ENCODE peak calls at places on chromosomes 1 and 21, in eight cellular contexts. J is stimulated activated CD4-positive, alpha-beta T cell treated with anti-CD3 and anti-CD28 coated beads, Interleukin-12 subunit alpha, Interleukin-12 subunit beta, amount 100 ng/mL, for 48 hours; U is transverse colon; W is activated CD4-positive, alpha-beta T cell treated with anti-CD3 and anti-CD28 coated beads, Interleukin-2, amount 50 U/mL, for 24 hours; S is hepatic stellate cell; I is EL; P is stimulated activated CD8-positive, alpha-beta memory T cell treated with anti-CD3 and anti-CD28 coated beads, Interleukin-4, amount 100 ng/mL, for 24 hours; G is A549. D is an unnamed sample.

GRCh38 chr21:28872218-28872617 is 120.5 kb downstream of the LTN1 start:
- DNase-seq in J (no peak), U (no peak), W (no peak), S (no peak), I (no peak), P (no peak), G (no peak), D (no peak)

GRCh38 chr1:93453911-93454310 is 6.0 kb downstream of the FNBP1L start:
- DNase-seq in J (no peak), U (no peak), W (no peak), S (no peak), I (no peak), P (no peak), G (no peak), D (no peak)

GRCh38 chr21:40070871-40071270 is 203.6 kb downstream of the PCP4 start:
- DNase-seq in J (no peak), U (no peak), W (no peak), S (no peak), I (no peak), P (no peak), G (no peak), D (no peak)

GRCh38 chr1:63622847-63623566 is 29.8 kb downstream of the PGM1 start:
- DNase-seq in J (no peak), U (no peak), W (no peak), S (no peak), I (no peak), P (no peak), G (no peak), D (no peak)

GRCh38 chr1:21620461-21620860 is 48.7 kb downstream of the RAP1GAP start:
- DNase-seq in J (no peak), U (no peak), W (no peak), S (no peak), I (no peak), P (no peak), G (no peak), D (no peak)

GRCh38 chr1:71093938-71094337 is 13.1 kb upstream of the ZRANB2 start:
- DNase-seq in J (no peak), U (no peak), W (no peak), S (no peak), I (peak), P (no peak), G (no peak), D (no peak)

GRCh38 chr1:3556336-3556735 is 55.0 kb downstream of the MEGF6 start:
- DNase-seq in J (no peak), U (no peak), W (no peak), S (no peak), I (no peak), P (no peak), G (no peak), D (no peak)

GRCh38 chr1:145695781-145696629 is 11.2 kb downstream of the PDZK1 start:
- DNase-seq in J (no peak), U (no peak), W (no peak), S (no peak), I (no peak), P (no peak), G (no peak), D (no peak)

GRCh38 chr1:153100241-153100640 is 5.9 kb upstream of the SPRR2E start:
- DNase-seq in J (no peak), U (no peak), W (no peak), S (no peak), I (peak), P (no peak), G (no peak), D (no peak)

GRCh38 chr1:10608690-10609089 is 133.9 kb downstream of the PEX14 start:
- DNase-seq in J (no peak), U (no peak), W (no peak), S (no peak), I (no peak), P (no peak), G (no peak), D (no peak)

GRCh38 chr1:3506943-3507342 is 52.5 kb downstream of the ARHGEF16 start:
- DNase-seq in J (no peak), U (no peak), W (no peak), S (no peak), I (no peak), P (no peak), G (no peak), D (no peak)

D was measured in left colon.